ENCODE peak calls at places on chromosomes 12 and 14, in four cellular contexts. L is adrenal gland, P is IMR-90, N is astrocyte of the spinal cord. J is an unnamed sample.

GRCh38 chr14:96455588-96455987 is 46.6 kb upstream of the PAPOLA start:
- DNase-seq in L (no peak), P (peak; percentile 12), N (no peak), J (no peak)

GRCh38 chr12:50265770-50266524 is 17.4 kb downstream of the LIMA1 start:
- DNase-seq in L (no peak), P (no peak), N (no peak), J (no peak)

GRCh38 chr12:103326190-103326589 is 169.6 kb downstream of the C12orf42 start:
- DNase-seq in L (no peak), P (no peak), N (no peak), J (no peak)

GRCh38 chr14:31927348-31927826 is 149.7 kb upstream of the ARHGAP5 start:
- DNase-seq in L (no peak), P (peak; percentile 97), N (peak; percentile 95), J (no peak)

GRCh38 chr12:82688035-82688501 is 1.4 kb downstream of the TMTC2 start:
- DNase-seq in L (no peak), P (no peak), N (peak; percentile 20), J (no peak)

GRCh38 chr14:24876996-24877395 is 173.0 kb downstream of the STXBP6 start:
- DNase-seq in L (no peak), P (no peak), N (no peak), J (no peak)

GRCh38 chr12:47995976-47996375 is 8.3 kb downstream of the COL2A1 start:
- DNase-seq in L (peak; percentile 46), P (peak; percentile 76), N (peak; percentile 70), J (no peak)

GRCh38 chr14:60184597-60185555 is 19.7 kb upstream of the DHRS7 start:
- DNase-seq in L (no peak), P (no peak), N (no peak), J (no peak)

GRCh38 chr12:120234643-120235368 is 30.7 kb downstream of the PXN start:
- DNase-seq in L (peak; percentile 94), P (peak; percentile 97), N (peak; percentile 96), J (peak; percentile 87)

GRCh38 chr14:96584199-96584906 is 82.2 kb downstream of the PAPOLA start:
- DNase-seq in L (no peak), P (no peak), N (no peak), J (no peak)

GRCh38 chr12:21849878-21850277 is 75.4 kb upstream of the KCNJ8 start:
- DNase-seq in L (no peak), P (no peak), N (no peak), J (no peak)

GRCh38 chr12:104546575-104546974 is 89.8 kb downstream of the CHST11 start:
- DNase-seq in L (no peak), P (no peak), N (no peak), J (no peak)

GRCh38 chr12:104864668-104865067 is 93.4 kb downstream of the SLC41A2 start:
- DNase-seq in L (no peak), P (peak; percentile 18), N (no peak), J (no peak)

GRCh38 chr14:96637521-96637920 is 135.3 kb downstream of the PAPOLA start:
- DNase-seq in L (no peak), P (no peak), N (no peak), J (no peak)

GRCh38 chr12:40375076-40375475 is 150.3 kb downstream of the LRRK2 start:
- DNase-seq in L (no peak), P (peak; percentile 0), N (no peak), J (no peak)
- TF ChIP-seq CTCF in L (peak; percentile 14), P (peak; percentile 26), N (peak; percentile 30), J (no peak)

DNA sequence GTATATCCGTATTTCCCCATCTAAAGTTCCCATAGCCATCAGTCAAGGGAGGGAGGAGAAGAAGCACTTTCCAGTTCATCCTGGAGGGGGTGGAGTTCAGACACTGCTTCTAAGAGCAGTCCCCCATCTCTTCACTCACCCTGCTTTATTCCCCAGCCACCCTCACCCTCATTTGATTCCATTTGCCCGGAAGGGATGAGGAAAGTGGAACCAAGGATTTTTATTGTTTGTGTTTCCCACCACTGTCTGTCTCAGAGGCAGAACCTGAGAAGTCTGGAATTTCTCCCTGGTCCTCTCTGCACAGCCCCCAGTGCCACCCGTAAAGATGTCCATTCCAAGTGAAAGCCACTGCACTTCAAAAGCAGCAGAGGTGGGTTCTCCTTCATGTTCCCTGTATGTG is 134.2 kb upstream of the HIF1A start:
- DNase-seq in L (no peak), P (peak; percentile 77), N (no peak), J (no peak)
- TF ChIP-seq CTCF in L (no peak), P (peak; percentile 35), N (peak; percentile 33), J (no peak)

GRCh38 chr12:3186546-3187237 is 109.5 kb downstream of the TSPAN9 start:
- DNase-seq in L (no peak), P (peak; percentile 32), N (no peak), J (no peak)

GRCh38 chr12:3182426-3182825 is 105.2 kb downstream of the TSPAN9 start:
- DNase-seq in L (no peak), P (no peak), N (no peak), J (no peak)

GRCh38 chr12:3184485-3184884 is 107.3 kb downstream of the TSPAN9 start:
- DNase-seq in L (no peak), P (no peak), N (no peak), J (no peak)

GRCh38 chr12:3187846-3188755 is 110.9 kb downstream of the TSPAN9 start:
- DNase-seq in L (no peak), P (no peak), N (no peak), J (no peak)

DNA sequence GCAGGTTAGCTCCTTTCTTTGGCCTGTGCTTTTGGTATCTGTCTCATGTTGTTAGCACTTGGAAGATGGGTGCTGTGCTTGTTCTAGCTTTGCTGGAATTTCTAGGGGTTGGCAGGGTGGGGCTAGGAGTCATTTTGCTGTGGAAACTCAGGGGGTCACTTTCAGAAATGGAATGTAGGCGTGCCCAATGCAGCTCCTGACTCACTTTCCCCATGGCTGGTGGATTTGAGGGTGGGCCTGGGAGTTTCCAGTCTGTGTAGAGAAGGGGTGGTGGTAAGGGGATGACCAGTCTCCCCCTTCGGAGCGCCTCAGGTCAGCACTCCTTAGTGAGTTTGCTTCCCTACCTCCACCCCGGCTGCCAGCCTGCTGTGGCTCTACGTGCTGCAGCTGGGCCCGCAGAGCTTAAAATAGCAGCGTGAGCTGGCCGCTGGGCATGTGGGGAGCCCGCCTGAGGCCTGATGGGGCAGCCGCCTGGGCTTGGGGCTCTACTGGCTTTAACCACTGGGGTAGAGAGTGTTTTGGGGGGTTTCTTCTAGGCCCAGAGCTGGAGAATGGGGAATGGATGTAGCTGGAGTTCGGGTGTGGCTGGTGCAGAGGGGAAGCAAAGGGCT is 108.2 kb downstream of the TSPAN9 start:
- DNase-seq in L (no peak), P (no peak), N (no peak), J (no peak)
- TF ChIP-seq CTCF in L (no peak), P (no peak), N (no peak), J (no peak)

GRCh38 chr12:85695316-85695715 is 140.9 kb downstream of the RASSF9 start:
- DNase-seq in L (no peak), P (no peak), N (no peak), J (no peak)

GRCh38 chr12:85697003-85697402 is 139.2 kb downstream of the RASSF9 start:
- DNase-seq in L (no peak), P (no peak), N (no peak), J (no peak)

GRCh38 chr12:85688837-85689236 is 147.4 kb downstream of the RASSF9 start:
- DNase-seq in L (no peak), P (no peak), N (no peak), J (no peak)

GRCh38 chr12:85690146-85690545 is 146.1 kb downstream of the RASSF9 start:
- DNase-seq in L (no peak), P (no peak), N (no peak), J (no peak)

GRCh38 chr12:85693093-85693665 is 143.0 kb downstream of the RASSF9 start:
- DNase-seq in L (no peak), P (no peak), N (no peak), J (no peak)
- TF ChIP-seq CTCF in L (no peak), P (no peak), N (no peak), J (no peak)

GRCh38 chr12:106289196-106289681 is 13.3 kb upstream of the TCP11L2 start:
- DNase-seq in L (no peak), P (peak; percentile 61), N (no peak), J (no peak)

GRCh38 chr12:106288134-106288509 is 14.4 kb upstream of the TCP11L2 start:
- DNase-seq in L (no peak), P (no peak), N (no peak), J (no peak)

GRCh38 chr12:106285993-106286392 is 16.5 kb upstream of the TCP11L2 start:
- DNase-seq in L (no peak), P (no peak), N (no peak), J (no peak)

GRCh38 chr12:106288510-106289195 is 13.9 kb upstream of the TCP11L2 start:
- DNase-seq in L (peak; percentile 63), P (peak; percentile 97), N (peak; percentile 92), J (no peak)

GRCh38 chr12:106287364-106287763 is 15.2 kb upstream of the TCP11L2 start:
- DNase-seq in L (no peak), P (no peak), N (peak; percentile 52), J (no peak)
- TF ChIP-seq CTCF in L (no peak), P (no peak), N (no peak), J (no peak)

GRCh38 chr14:102150636-102151195 is 11.0 kb downstream of the WDR20 start:
- DNase-seq in L (no peak), P (no peak), N (no peak), J (no peak)

GRCh38 chr14:102155150-102155549 is 15.5 kb downstream of the WDR20 start:
- DNase-seq in L (peak; percentile 18), P (peak; percentile 67), N (peak; percentile 21), J (no peak)

GRCh38 chr14:102157346-102157745 is 17.6 kb downstream of the WDR20 start:
- DNase-seq in L (no peak), P (no peak), N (no peak), J (no peak)

GRCh38 chr14:102150083-102150482 is 10.4 kb downstream of the WDR20 start:
- DNase-seq in L (no peak), P (no peak), N (no peak), J (no peak)

GRCh38 chr14:102154121-102154520 is 14.4 kb downstream of the WDR20 start:
- DNase-seq in L (peak; percentile 9), P (no peak), N (no peak), J (no peak)
- TF ChIP-seq CTCF in L (no peak), P (no peak), N (no peak), J (no peak)

DNA sequence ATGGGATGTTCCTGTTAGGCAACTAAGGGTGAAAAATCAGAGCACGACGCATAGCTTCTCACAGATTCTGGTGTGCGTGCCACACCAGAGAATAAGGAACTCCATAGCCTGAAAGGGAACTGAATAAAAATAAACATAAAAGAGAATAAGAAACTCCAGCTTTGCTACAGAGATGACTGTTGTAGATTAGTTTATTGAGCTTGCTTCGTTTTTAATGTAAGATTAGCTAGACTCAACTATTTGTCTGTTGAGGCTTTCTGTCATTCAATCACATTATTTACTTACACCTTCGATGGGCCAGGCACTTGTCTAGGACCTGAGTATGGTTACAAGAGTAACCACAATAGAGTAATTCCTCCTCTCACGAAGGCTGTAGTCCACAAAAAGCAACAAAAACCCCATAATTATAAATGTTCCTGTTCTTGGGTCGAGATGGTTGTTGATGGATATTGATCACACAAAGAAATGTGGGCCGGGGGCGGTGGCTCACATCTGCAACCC is 807 bp upstream of the ZCCHC8 start:
- DNase-seq in L (no peak), P (no peak), N (no peak), J (no peak)
- TF ChIP-seq CTCF in L (no peak), P (no peak), N (no peak), J (no peak)

GRCh38 chr14:56235388-56235787 is 117.2 kb downstream of the PELI2 start:
- DNase-seq in L (no peak), P (no peak), N (no peak), J (no peak)
- TF ChIP-seq CTCF in L (no peak), P (no peak), N (no peak), J (no peak)

GRCh38 chr14:103290494-103290893 is 43.5 kb upstream of the EIF5 start:
- DNase-seq in L (no peak), P (no peak), N (no peak), J (no peak)
- TF ChIP-seq CTCF in L (no peak), P (no peak), N (no peak), J (no peak)

J was measured in tibial nerve.